ENCODE peak calls at places on chromosomes 12 and 14, in four cellular contexts. Q is esophagus muscularis mucosa, H is tibial nerve, M is DND-41. X is an unnamed sample.

GRCh38 chr12:118715647-118716046 is 265.7 kb upstream of the SRRM4 start:
- DNase-seq in Q (no peak), H (no peak), M (no peak), X (no peak)

GRCh38 chr14:87049886-87050820 is 942.8 kb downstream of the GALC start:
- DNase-seq in Q (no peak), H (no peak), M (peak; percentile 34), X (no peak)

GRCh38 chr14:69156224-69156623 is 3.3 kb upstream of the DCAF5 start:
- DNase-seq in Q (no peak), H (no peak), M (no peak), X (no peak)

GRCh38 chr12:91958816-91959215 is 186.8 kb downstream of the BTG1 start:
- DNase-seq in Q (no peak), H (no peak), M (no peak), X (no peak)

GRCh38 chr14:69105326-69105725 is 47.6 kb downstream of the DCAF5 start:
- DNase-seq in Q (no peak), H (no peak), M (no peak), X (no peak)

GRCh38 chr12:402127-402456 is 648 bp downstream of the CCDC77 start:
- DNase-seq in Q (no peak), H (no peak), M (peak; percentile 29), X (no peak)

GRCh38 chr14:24075485-24076301 is 4.3 kb downstream of the CPNE6 start:
- DNase-seq in Q (no peak), H (no peak), M (no peak), X (no peak)

GRCh38 chr12:6215120-6215807 is 15.1 kb downstream of the CD9 start:
- DNase-seq in Q (no peak), H (no peak), M (no peak), X (no peak)

GRCh38 chr14:73467377-73467776 is 9.0 kb upstream of the NUMB start:
- DNase-seq in Q (no peak), H (no peak), M (no peak), X (no peak)

GRCh38 chr14:86602263-86602662 is 1072.3 kb downstream of the FLRT2 start:
- DNase-seq in Q (no peak), H (no peak), M (no peak), X (no peak)

GRCh38 chr12:13436696-13437391 is 240.3 kb downstream of the EMP1 start:
- DNase-seq in Q (no peak), H (no peak), M (no peak), X (no peak)

GRCh38 chr12:109552971-109553370 is 20.3 kb downstream of the MMAB start:
- DNase-seq in Q (no peak), H (no peak), M (no peak), X (no peak)
- H3K9me3 ChIP-seq in Q (no peaks in the 10 kb centered on the region), H (no peaks in the 10 kb centered on the region), M (no peaks in the 10 kb centered on the region), X (no peaks in the 10 kb centered on the region)

GRCh38 chr12:47247418-47247817 is 167.7 kb upstream of the AMIGO2 start:
- DNase-seq in Q (no peak), H (no peak), M (no peak), X (no peak)

GRCh38 chr12:47249719-47250506 is 170.2 kb upstream of the AMIGO2 start:
- DNase-seq in Q (no peak), H (no peak), M (peak; percentile 27), X (no peak)

GRCh38 chr12:47251919-47252318 is 172.2 kb upstream of the AMIGO2 start:
- DNase-seq in Q (no peak), H (no peak), M (no peak), X (no peak)

GRCh38 chr12:47245623-47246022 is 165.9 kb upstream of the AMIGO2 start:
- DNase-seq in Q (no peak), H (no peak), M (no peak), X (no peak)

GRCh38 chr12:47249082-47249481 is 169.3 kb upstream of the AMIGO2 start:
- DNase-seq in Q (no peak), H (no peak), M (no peak), X (no peak)
- H3K27ac ChIP-seq in Q (no peak overlapping the region), H (no peak overlapping the region), M (no peak overlapping the region), X (no peak overlapping the region)

GRCh38 chr12:120228041-120228290 is 27.1 kb upstream of the RPLP0 start:
- DNase-seq in Q (no peak), H (no peak), M (no peak), X (no peak)
- H3K4me1 ChIP-seq in Q (peaks cover 90% of the 10 kb centered on the region), H (peaks cover 85% of the 10 kb centered on the region), M (peaks cover 33% of the 10 kb centered on the region), X (peaks cover 72% of the 10 kb centered on the region)

GRCh38 chr14:84410344-84410743 is 1119.6 kb upstream of the FLRT2 start:
- DNase-seq in Q (no peak), H (no peak), M (no peak), X (no peak)
- H3K9me3 ChIP-seq in Q (no peaks in the 10 kb centered on the region), H (no peaks in the 10 kb centered on the region), M (no peaks in the 10 kb centered on the region), X (peaks cover 5% of the 10 kb centered on the region)

DNA sequence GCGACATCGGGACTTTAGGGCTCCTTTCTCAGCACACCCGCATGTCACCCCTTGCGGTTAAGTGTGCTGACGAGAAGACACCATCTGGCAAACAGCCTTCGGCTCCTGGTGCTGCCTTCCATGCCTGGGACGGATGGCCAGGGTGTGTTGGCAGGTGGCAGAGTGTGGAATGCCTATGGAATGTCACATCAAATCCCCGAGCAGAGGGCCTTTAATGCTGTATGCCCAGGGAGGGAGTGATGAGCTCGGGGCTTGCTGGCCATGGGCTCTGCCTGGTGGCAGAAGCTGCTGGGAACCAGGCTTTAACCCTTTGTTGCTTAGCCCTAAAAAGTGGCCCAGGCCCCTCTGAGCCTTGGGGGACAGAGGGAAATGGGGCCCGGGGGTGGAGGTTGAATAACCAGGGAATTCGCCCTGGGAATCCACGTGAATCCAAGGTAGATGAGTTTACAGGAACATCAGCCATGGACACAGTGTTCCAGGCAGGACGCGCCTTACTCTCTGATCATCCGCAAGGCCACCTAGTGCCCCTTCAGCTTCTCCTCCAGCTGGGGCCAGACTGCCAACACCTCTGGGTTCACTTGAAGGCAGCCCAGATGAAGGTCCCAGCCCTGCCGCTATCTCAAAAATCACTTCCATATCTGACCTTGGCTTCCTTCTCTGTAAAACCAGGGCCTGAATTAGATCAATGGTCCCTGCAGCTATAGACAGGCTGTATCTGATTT is 17.4 kb downstream of the FAM181A start:
- DNase-seq in Q (no peak), H (no peak), M (no peak), X (no peak)
- H3K27ac ChIP-seq in Q (peak overlapping the region; percentile 85), H (no peak overlapping the region), M (no peak overlapping the region), X (no peak overlapping the region)

DNA sequence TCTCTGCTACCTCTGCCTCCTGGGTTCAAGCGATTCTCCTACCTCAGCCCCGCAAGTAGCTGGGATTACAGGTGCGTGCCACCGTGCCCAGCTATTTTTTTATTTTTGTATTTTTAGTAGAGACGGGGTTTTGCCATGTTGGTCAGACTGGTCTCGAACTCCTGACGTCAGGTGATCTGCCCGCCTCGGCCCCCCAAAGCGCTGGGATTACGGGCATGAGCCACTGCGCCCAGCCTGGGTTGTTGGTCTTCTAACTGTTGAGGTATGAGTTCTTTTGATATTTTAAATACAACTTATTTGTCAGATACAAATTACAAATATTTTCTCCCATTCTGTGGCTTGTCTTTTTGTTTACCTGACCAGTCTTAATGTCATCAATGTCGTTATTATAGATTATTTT is 95.9 kb downstream of the PCNX1 start:
- DNase-seq in Q (no peak), H (no peak), M (no peak), X (no peak)
- H3K4me1 ChIP-seq in Q (peaks cover 5% of the 10 kb centered on the region), H (no peaks in the 10 kb centered on the region), M (peaks cover 22% of the 10 kb centered on the region), X (peaks cover 83% of the 10 kb centered on the region)

GRCh38 chr12:28015165-28015564 is 42.6 kb upstream of the PTHLH start:
- DNase-seq in Q (no peak), H (no peak), M (no peak), X (no peak)
- H3K9me3 ChIP-seq in Q (no peaks in the 10 kb centered on the region), H (no peaks in the 10 kb centered on the region), M (no peaks in the 10 kb centered on the region), X (no peaks in the 10 kb centered on the region)

GRCh38 chr12:25054076-25054782 is 105.3 kb upstream of the BCAT1 start:
- DNase-seq in Q (no peak), H (no peak), M (no peak), X (no peak)

GRCh38 chr12:25053021-25053271 is 104.0 kb upstream of the BCAT1 start:
- DNase-seq in Q (no peak), H (no peak), M (no peak), X (no peak)

GRCh38 chr12:25052191-25053020 is 103.5 kb upstream of the BCAT1 start:
- DNase-seq in Q (no peak), H (no peak), M (peak; percentile 70), X (peak; percentile 27)

GRCh38 chr12:25051583-25052190 is 102.8 kb upstream of the BCAT1 start:
- DNase-seq in Q (no peak), H (no peak), M (peak; percentile 86), X (peak; percentile 79)

DNA sequence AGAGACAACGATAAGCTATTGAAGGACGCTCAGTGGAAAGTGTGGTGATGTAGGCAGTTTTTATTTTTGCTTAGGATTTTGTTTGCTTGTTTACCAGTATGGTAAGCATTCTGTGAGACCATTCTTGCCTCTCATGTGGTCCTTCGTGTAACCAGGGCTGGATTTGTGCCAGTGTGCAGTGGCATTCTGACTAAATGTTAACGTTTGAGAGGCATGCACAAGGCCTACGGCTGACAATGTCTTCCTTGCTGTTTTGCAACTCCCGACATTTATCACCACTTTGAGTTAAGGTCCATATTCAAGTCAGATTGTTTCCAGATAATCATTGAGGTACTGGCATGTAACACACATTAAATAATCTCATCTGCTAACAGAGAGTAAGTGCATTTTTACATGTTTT is 102.3 kb upstream of the BCAT1 start:
- DNase-seq in Q (no peak), H (no peak), M (peak; percentile 35), X (no peak)
- H3K27ac ChIP-seq in Q (no peak overlapping the region), H (peak overlapping the region; percentile 17), M (peak overlapping the region; percentile 95), X (peak overlapping the region; percentile 83)

GRCh38 chr12:57894577-57895292 is 46.6 kb upstream of the ATP23 start:
- DNase-seq in Q (no peak), H (no peak), M (no peak), X (no peak)
- H3K4me1 ChIP-seq in Q (peaks cover 89% of the 10 kb centered on the region), H (peaks cover 79% of the 10 kb centered on the region), M (peaks cover 14% of the 10 kb centered on the region), X (peaks cover 49% of the 10 kb centered on the region)